ENCODE peak calls at places on chromosomes 11 and 22, in ten cellular contexts. B is GM10248; W is breast epithelium; S is HFF-Myc; J is H9; Q is activated naive CD8-positive, alpha-beta T cell treated with anti-CD3 and anti-CD28 coated beads, Interleukin-2, amount 10 ng/mL, durations not matched to agents 7 days and 5 days; M is naive thymus-derived CD8-positive, alpha-beta T cell; U is head of caudate nucleus; N is HS-27A; I is nucleus accumbens. T is an unnamed sample.
A peak's percentile ranks its signal among the peaks of the same experiment; 100 is the strongest.

GRCh38 chr11:116070555-116070954 is 566.3 kb upstream of the CADM1 start:
- DNase-seq in Q (no peak), M (no peak), I (no peak), B (no peak), J (no peak), S (no peak), W (no peak), U (no peak), N (no peak), T (no peak)

GRCh38 chr11:46676436-46677158 is 23.8 kb downstream of the ARHGAP1 start:
- DNase-seq in B (no peak), U (no peak), I (no peak), Q (no peak), W (no peak), S (no peak), M (no peak), N (no peak), J (no peak), T (no peak)

GRCh38 chr22:49749885-49750510 is 77.7 kb downstream of the BRD1 start:
- DNase-seq in I (no peak), B (no peak), J (no peak), N (no peak), U (peak; percentile 1), M (no peak), W (no peak), Q (no peak), S (no peak), T (no peak)

GRCh38 chr11:76787911-76788596 is 4.9 kb downstream of the TSKU start:
- DNase-seq in N (no peak), S (no peak), I (no peak), B (no peak), M (no peak), Q (no peak), U (no peak), W (peak; percentile 53), J (no peak), T (no peak)

GRCh38 chr11:92894197-92894596 is 75.3 kb upstream of the MTNR1B start:
- DNase-seq in Q (no peak), M (no peak), S (no peak), W (no peak), J (no peak), U (no peak), N (no peak), B (no peak), I (no peak), T (no peak)

GRCh38 chr22:38861170-38861874 is 10.7 kb downstream of the CBX6 start:
- DNase-seq in U (no peak), N (no peak), S (no peak), B (no peak), Q (no peak), W (no peak), J (peak; percentile 24), I (no peak), M (no peak), T (no peak)

GRCh38 chr11:45817191-45817590 is 12.2 kb downstream of the SLC35C1 start:
- DNase-seq in U (no peak), Q (no peak), W (no peak), S (no peak), N (no peak), J (no peak), M (no peak), B (peak; percentile 73), I (no peak), T (no peak)

GRCh38 chr22:48952256-48953102 is 875.2 kb downstream of the BRD1 start:
- DNase-seq in N (no peak), J (peak; percentile 17), Q (no peak), W (no peak), M (no peak), B (peak; percentile 7), I (no peak), U (peak; percentile 4), S (no peak), T (no peak)

GRCh38 chr11:123654566-123655081 is at the start of gene SCN3B:
- DNase-seq in W (peak; percentile 49), J (peak; percentile 89), I (peak; percentile 34), U (peak; percentile 79), N (no peak), B (peak; percentile 44), S (peak; percentile 10), Q (peak; percentile 46), M (no peak), T (peak; percentile 89)

GRCh38 chr11:26254378-26254777 is 77.6 kb upstream of the ANO3 start:
- DNase-seq in M (no peak), W (no peak), N (no peak), U (no peak), B (no peak), J (no peak), S (no peak), I (no peak), Q (no peak), T (no peak)

GRCh38 chr11:64742940-64743590 is 877 bp downstream of the RASGRP2 start:
- DNase-seq in U (peak; percentile 75), J (peak; percentile 76), Q (peak; percentile 91), N (no peak), I (peak; percentile 57), W (no peak), S (no peak), B (peak; percentile 92), M (peak; percentile 78), T (peak; percentile 49)

GRCh38 chr22:28442951-28443876 is 236.4 kb downstream of the TTC28 start:
- DNase-seq in Q (peak; percentile 26), M (peak; percentile 11), J (peak; percentile 79), B (no peak), I (peak; percentile 76), U (peak; percentile 80), W (peak; percentile 66), S (no peak), N (no peak), T (peak; percentile 86)

GRCh38 chr11:127106938-127107337 is 106.4 kb upstream of the KIRREL3 start:
- DNase-seq in Q (no peak), I (no peak), B (no peak), M (no peak), N (no peak), U (no peak), S (no peak), J (no peak), W (no peak), T (no peak)

GRCh38 chr22:46119093-46119728 is 31.1 kb upstream of the PPARA start:
- DNase-seq in S (no peak), J (no peak), M (no peak), W (no peak), B (no peak), N (no peak), I (no peak), U (no peak), Q (no peak), T (no peak)

GRCh38 chr11:104772806-104773241 is 125.4 kb downstream of the CASP12 start:
- DNase-seq in B (no peak), S (peak; percentile 95), Q (no peak), I (peak; percentile 9), W (no peak), U (no peak), M (no peak), N (peak; percentile 49), J (no peak), T (peak; percentile 90)